ENCODE peak calls at places on chromosomes 12 and 14, in six cellular contexts. S is activated naive CD4-positive, alpha-beta T cell treated with anti-CD3 and anti-CD28 coated beads, Interleukin-2, amount 50 U/mL, for 72 hours; Y is cardiac muscle cell; C is stimulated activated naive B cell treated with anti-CD40 and anti-IgM and Interleukin-4, amounts not matched to agents 10 μg/mL and 1 μg/mL and 100 μg/mL, for 72 hours; W is DMS53; Z is Caki2. O is an unnamed sample.

GRCh38 chr12:88362439-88362838 is 217.8 kb downstream of the KITLG start:
- DNase-seq in C (no peak), S (no peak), W (no peak), Z (no peak), Y (no peak), O (no peak)

GRCh38 chr12:107448198-107448597 is 237.4 kb upstream of the PWP1 start:
- DNase-seq in Z (no peak), S (no peak), W (peak), C (no peak), Y (no peak), O (no peak)

GRCh38 chr14:63276492-63277342 is 42.0 kb downstream of the GPHB5 start:
- DNase-seq in S (no peak), W (peak), Z (peak), C (no peak), Y (peak), O (no peak)

GRCh38 chr14:91237219-91237618 is 7.3 kb downstream of the GPR68 start:
- DNase-seq in W (no peak), Z (no peak), Y (no peak), S (no peak), C (no peak), O (no peak)

GRCh38 chr12:3632256-3633240 is 120.4 kb downstream of the CRACR2A start:
- DNase-seq in C (no peak), W (peak), Y (no peak), Z (no peak), S (no peak), O (no peak)

GRCh38 chr12:120077260-120077659 is 39.3 kb downstream of the RAB35 start:
- DNase-seq in C (no peak), Z (no peak), Y (no peak), S (no peak), W (no peak), O (no peak)

GRCh38 chr14:78713716-78714115 is 543.5 kb downstream of the NRXN3 start:
- DNase-seq in S (no peak), Y (no peak), W (no peak), Z (no peak), C (no peak), O (no peak)

GRCh38 chr14:55701638-55702037 is 121.6 kb downstream of the KTN1 start:
- DNase-seq in Y (no peak), W (no peak), Z (peak), S (no peak), C (peak), O (peak)

GRCh38 chr14:65214741-65215140 is 112.4 kb upstream of the MAX start:
- DNase-seq in C (no peak), W (no peak), Z (no peak), S (no peak), Y (peak), O (no peak)

O was measured in GM18507.